ENCODE peak calls at places on chromosomes 2 and 18, in four cellular contexts. O, W, Y and E are unnamed samples.

GRCh38 chr2:29025711-29026110 is 44.6 kb downstream of the TOGARAM2 start:
- DNase-seq in O (no peak), W (no peak), Y (no peak), E (no peak)

GRCh38 chr2:210195066-210195852 is 24.1 kb upstream of the KANSL1L start:
- DNase-seq in O (no peak), W (peak; percentile 51), Y (no peak), E (no peak)

GRCh38 chr2:200156140-200156858 is 150.2 kb upstream of the SPATS2L start:
- DNase-seq in O (peak; percentile 36), W (peak; percentile 24), Y (no peak), E (peak; percentile 59)

GRCh38 chr18:5770176-5770575 is 125.1 kb downstream of the TMEM200C start:
- DNase-seq in O (no peak), W (no peak), Y (no peak), E (no peak)

GRCh38 chr2:27496357-27497287 is at the start of gene GCKR:
- DNase-seq in O (no peak), W (peak; percentile 85), Y (no peak), E (peak; percentile 72)

GRCh38 chr2:54347622-54348021 is 91.6 kb upstream of the TSPYL6 start:
- DNase-seq in O (no peak), W (no peak), Y (no peak), E (no peak)

GRCh38 chr2:132873738-132874137 is 203.7 kb upstream of the LYPD1 start:
- DNase-seq in O (no peak), W (no peak), Y (no peak), E (no peak)

GRCh38 chr18:23280844-23281243 is 145.6 kb downstream of the CABLES1 start:
- DNase-seq in O (no peak), W (no peak), Y (no peak), E (no peak)

GRCh38 chr2:16003152-16003551 is 62.8 kb downstream of the MYCN start:
- DNase-seq in O (no peak), W (no peak), Y (no peak), E (no peak)

GRCh38 chr18:52844323-52844722 is 504.3 kb downstream of the DCC start:
- DNase-seq in O (no peak), W (no peak), Y (no peak), E (no peak)

GRCh38 chr18:47777626-47778025 is 152.8 kb downstream of the SMAD2 start:
- DNase-seq in O (no peak), W (no peak), Y (no peak), E (no peak)

GRCh38 chr2:231563378-231563961 is 29.2 kb upstream of the TEX44 start:
- DNase-seq in O (peak; percentile 62), W (peak; percentile 34), Y (no peak), E (peak; percentile 64)

GRCh38 chr18:79568543-79569205 is 110.9 kb upstream of the CTDP1 start:
- DNase-seq in O (no peak), W (no peak), Y (no peak), E (no peak)

GRCh38 chr18:79393181-79393598 is 2.5 kb upstream of the NFATC1 start:
- DNase-seq in O (peak; percentile 53), W (no peak), Y (no peak), E (no peak)

GRCh38 chr2:20140321-20141055 is 84.4 kb downstream of the SDC1 start:
- DNase-seq in O (no peak), W (no peak), Y (no peak), E (no peak)

GRCh38 chr2:178473931-178474330 is 4.5 kb downstream of the FKBP7 start:
- DNase-seq in O (no peak), W (no peak), Y (no peak), E (no peak)

GRCh38 chr18:8849696-8850095 is 144.3 kb downstream of the MTCL1 start:
- DNase-seq in O (no peak), W (no peak), Y (no peak), E (no peak)

GRCh38 chr2:196487426-196487825 is 152.1 kb upstream of the CCDC150 start:
- DNase-seq in O (no peak), W (no peak), Y (no peak), E (no peak)

GRCh38 chr2:239461551-239462515 is 61.0 kb upstream of the HDAC4 start:
- DNase-seq in O (no peak), W (no peak), Y (no peak), E (no peak)

GRCh38 chr2:162317910-162318279 is 589 bp downstream of the IFIH1 start:
- DNase-seq in O (peak; percentile 30), W (no peak), Y (no peak), E (peak; percentile 41)

GRCh38 chr18:49135871-49136270 is 185.1 kb upstream of the SMAD7 start:
- DNase-seq in O (no peak), W (peak; percentile 78), Y (no peak), E (no peak)

GRCh38 chr18:3306391-3306790 is 44.5 kb downstream of the MYL12B start:
- DNase-seq in O (no peak), W (no peak), Y (no peak), E (no peak)

GRCh38 chr2:50952596-50952995 is 79.3 kb downstream of the NRXN1 start:
- DNase-seq in O (no peak), W (no peak), Y (no peak), E (no peak)

GRCh38 chr2:40658917-40659316 is 207.0 kb upstream of the SLC8A1 start:
- DNase-seq in O (no peak), W (no peak), Y (no peak), E (no peak)

GRCh38 chr2:145484443-145485086 is 964.6 kb upstream of the ZEB2 start:
- DNase-seq in O (no peak), W (no peak), Y (no peak), E (peak; percentile 26)

DNA sequence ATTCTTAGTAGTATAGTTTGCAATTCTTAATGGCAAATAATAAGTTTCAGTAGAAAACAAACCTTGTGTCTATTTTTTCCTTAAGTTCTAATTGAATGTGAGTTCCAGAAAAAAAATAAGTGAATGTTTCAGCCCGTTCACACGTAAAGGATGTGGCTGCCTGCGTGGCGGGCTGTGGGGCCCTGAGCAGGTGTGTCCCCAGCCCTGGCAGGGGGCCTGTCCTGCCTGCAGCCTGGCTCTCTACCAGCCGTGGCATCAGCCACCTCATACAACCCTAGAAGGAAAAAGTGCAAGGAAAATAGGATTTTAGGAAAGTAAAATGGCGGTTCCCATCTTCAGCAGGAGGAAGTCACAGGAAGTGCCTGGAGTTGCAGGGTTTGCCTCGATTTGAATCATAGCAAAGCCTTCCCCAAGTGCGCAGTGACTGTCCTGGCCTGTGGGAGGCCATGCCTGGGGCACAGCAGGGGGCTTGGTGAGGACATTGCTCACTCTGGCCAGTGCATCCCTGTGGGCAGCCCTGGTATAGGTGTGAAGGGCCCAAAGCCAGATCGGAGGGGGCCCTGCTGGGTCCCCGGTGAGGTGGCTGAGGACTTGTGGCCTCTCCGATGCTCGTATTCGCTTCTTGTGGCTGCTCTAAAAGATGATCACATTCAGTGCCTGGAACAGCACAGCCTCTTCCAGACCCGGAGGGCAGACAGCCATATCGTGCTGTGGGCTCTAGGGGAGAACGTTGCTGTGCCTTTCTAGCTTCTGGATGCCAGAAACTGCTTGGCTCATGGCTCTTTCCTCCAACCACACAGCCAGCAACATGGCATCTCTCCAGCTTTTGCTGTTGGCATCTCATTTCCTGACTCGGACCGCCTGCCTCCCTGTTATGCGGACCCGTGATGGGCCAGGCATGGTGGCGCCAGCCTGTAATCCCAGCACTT is 12.6 kb downstream of the DTYMK start:
- DNase-seq in O (no peak), W (peak; percentile 28), Y (no peak), E (no peak)
- TF ChIP-seq CTCF in O (no peak), W (no peak), Y (no peak), E (no peak)

GRCh38 chr2:173963323-173963816 is 1.8 kb downstream of the SP3 start:
- DNase-seq in O (no peak), W (peak; percentile 71), Y (peak; percentile 43), E (no peak)
- TF ChIP-seq CTCF in O (peak; percentile 13), W (no peak), Y (peak; percentile 31), E (no peak)

GRCh38 chr2:31067259-31067658 is 71.0 kb downstream of the GALNT14 start:
- DNase-seq in O (no peak), W (no peak), Y (no peak), E (no peak)
- TF ChIP-seq CTCF in O (no peak), W (peak; percentile 18), Y (no peak), E (no peak)

DNA sequence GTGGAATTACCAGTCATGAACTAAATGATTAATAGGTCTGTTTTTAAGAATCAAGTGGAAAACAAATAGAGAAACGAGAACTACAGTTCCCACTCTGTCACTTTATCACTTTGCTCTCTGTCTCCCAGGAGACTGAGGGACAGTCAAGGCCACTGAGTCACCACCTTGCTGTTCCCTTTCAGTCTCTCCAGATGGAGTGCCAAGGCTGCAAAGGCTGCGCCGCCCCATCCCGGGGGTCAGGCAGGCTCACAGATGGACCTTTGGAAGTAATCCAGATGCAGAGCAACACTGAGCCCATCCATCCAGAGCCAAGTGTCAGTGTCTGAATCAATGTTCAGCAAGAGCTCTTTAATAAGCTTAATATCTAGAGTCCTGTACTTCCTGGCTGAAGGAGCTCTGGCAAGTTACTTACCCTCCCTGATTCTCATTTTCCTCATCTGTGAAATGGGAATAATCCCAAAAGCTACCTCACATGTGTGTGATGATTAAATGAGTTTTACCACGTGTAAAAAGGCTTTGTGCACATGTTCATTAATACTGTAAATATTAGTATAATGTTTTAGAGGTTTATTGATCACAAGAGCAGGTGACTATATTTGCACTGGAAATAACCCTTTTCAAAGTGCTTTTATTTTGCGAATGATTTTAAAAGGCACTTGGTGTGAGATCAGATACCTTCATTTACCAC is 43.0 kb upstream of the EFEMP1 start:
- DNase-seq in O (peak; percentile 43), W (no peak), Y (no peak), E (no peak)
- TF ChIP-seq CTCF in O (no peak), W (no peak), Y (no peak), E (no peak)

GRCh38 chr18:33830210-33830609 is 252.2 kb downstream of the ASXL3 start:
- DNase-seq in O (no peak), W (no peak), Y (no peak), E (no peak)

GRCh38 chr18:33831424-33831823 is 253.4 kb downstream of the ASXL3 start:
- DNase-seq in O (no peak), W (no peak), Y (no peak), E (no peak)

GRCh38 chr18:33837191-33837590 is 259.2 kb downstream of the ASXL3 start:
- DNase-seq in O (no peak), W (no peak), Y (no peak), E (no peak)

GRCh38 chr18:33835419-33835818 is 257.4 kb downstream of the ASXL3 start:
- DNase-seq in O (no peak), W (no peak), Y (no peak), E (no peak)

DNA sequence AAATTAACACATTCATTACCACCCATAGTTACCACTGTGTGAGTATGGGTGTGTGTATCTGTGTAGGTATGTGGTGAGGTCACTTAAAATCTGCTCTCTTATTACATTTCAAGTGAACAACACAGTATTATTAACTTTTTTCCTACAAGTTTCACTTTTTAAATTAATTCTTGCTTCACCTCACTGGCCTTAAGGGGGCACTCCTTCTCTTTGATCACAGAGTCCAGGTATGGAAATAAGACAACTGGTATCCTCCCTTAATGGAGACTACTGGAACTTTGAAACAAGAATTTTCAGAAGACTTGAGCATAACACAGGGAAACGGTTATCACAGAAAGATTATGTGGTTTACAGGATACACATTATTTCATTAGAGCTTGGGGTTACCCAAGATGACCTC is 255.8 kb downstream of the ASXL3 start:
- DNase-seq in O (no peak), W (no peak), Y (no peak), E (no peak)
- TF ChIP-seq CTCF in O (no peak), W (no peak), Y (no peak), E (no peak)

GRCh38 chr2:8644605-8645175 is 37.2 kb upstream of the ID2 start:
- DNase-seq in O (no peak), W (no peak), Y (no peak), E (no peak)
- TF ChIP-seq CTCF in O (no peak), W (peak; percentile 41), Y (no peak), E (no peak)

GRCh38 chr2:233107011-233107410 is 46.9 kb downstream of the INPP5D start:
- DNase-seq in O (no peak), W (no peak), Y (no peak), E (no peak)
- TF ChIP-seq CTCF in O (no peak), W (no peak), Y (no peak), E (no peak)